ENCODE peak calls at places on chromosomes 13 and 19, in ten cellular contexts. S is breast epithelium, I is upper lobe of right lung, Z is ascending aorta, P is cardiac muscle cell, U is BJ, K is lung, B is endodermal cell, E is left lung, C is suprapubic skin. J is an unnamed sample.
A peak's percentile ranks its signal among the peaks of the same experiment; 100 is the strongest.

GRCh38 chr13:27183561-27184147 is 12.0 kb upstream of the USP12 start:
- DNase-seq in S (no peak), I (no peak), Z (no peak), P (peak; percentile 36), U (no peak), K (no peak), B (no peak), E (no peak), C (no peak), J (no peak)

GRCh38 chr19:28686741-28687140 is 526.2 kb downstream of the UQCRFS1 start:
- DNase-seq in S (no peak), I (no peak), Z (no peak), P (no peak), U (no peak), K (no peak), B (no peak), E (no peak), C (no peak), J (no peak)

GRCh38 chr19:9014809-9015208 is 4.6 kb upstream of the MUC16 start:
- DNase-seq in S (no peak), I (no peak), Z (no peak), P (no peak), U (no peak), K (no peak), B (no peak), E (no peak), C (no peak), J (no peak)

GRCh38 chr13:71290963-71291937 is 575.8 kb downstream of the DACH1 start:
- DNase-seq in S (no peak), I (no peak), Z (peak; percentile 66), P (peak; percentile 8), U (no peak), K (no peak), B (no peak), E (peak; percentile 32), C (no peak), J (peak; percentile 29)

GRCh38 chr13:29884671-29885424 is 34.4 kb upstream of the UBL3 start:
- DNase-seq in S (no peak), I (no peak), Z (no peak), P (peak; percentile 47), U (no peak), K (no peak), B (peak; percentile 68), E (no peak), C (no peak), J (no peak)

GRCh38 chr19:40565910-40566495 is 10.7 kb upstream of the SHKBP1 start:
- DNase-seq in S (no peak), I (no peak), Z (no peak), P (no peak), U (no peak), K (no peak), B (no peak), E (no peak), C (no peak), J (no peak)

GRCh38 chr13:37163626-37164365 is 58.3 kb upstream of the CSNK1A1L start:
- DNase-seq in S (no peak), I (no peak), Z (no peak), P (no peak), U (peak; percentile 56), K (no peak), B (no peak), E (no peak), C (no peak), J (no peak)

GRCh38 chr19:19774354-19775033 is 41.6 kb upstream of the ZNF14 start:
- DNase-seq in S (no peak), I (no peak), Z (no peak), P (no peak), U (no peak), K (no peak), B (no peak), E (no peak), C (no peak), J (no peak)

GRCh38 chr19:47240996-47241918 is 10.3 kb upstream of the BBC3 start:
- DNase-seq in S (peak; percentile 78), I (peak; percentile 90), Z (peak; percentile 92), P (peak; percentile 82), U (no peak), K (peak; percentile 75), B (peak; percentile 97), E (peak; percentile 79), C (no peak), J (no peak)

GRCh38 chr13:109146912-109147624 is 517.7 kb downstream of the MYO16 start:
- DNase-seq in S (no peak), I (no peak), Z (no peak), P (peak; percentile 57), U (peak; percentile 71), K (no peak), B (no peak), E (no peak), C (no peak), J (no peak)

GRCh38 chr13:107581009-107581408 is 634.3 kb downstream of the LIG4 start:
- DNase-seq in S (no peak), I (no peak), Z (no peak), P (no peak), U (no peak), K (no peak), B (no peak), E (no peak), C (no peak), J (no peak)

GRCh38 chr13:34179481-34179880 is 361.5 kb downstream of the RFC3 start:
- DNase-seq in S (no peak), I (no peak), Z (no peak), P (no peak), U (no peak), K (no peak), B (peak; percentile 67), E (no peak), C (no peak), J (no peak)

GRCh38 chr13:39565036-39565949 is 37.7 kb downstream of the LHFPL6 start:
- DNase-seq in S (no peak), I (no peak), Z (peak; percentile 65), P (peak; percentile 92), U (peak; percentile 91), K (no peak), B (peak; percentile 77), E (no peak), C (no peak), J (no peak)

GRCh38 chr19:22622901-22623840 is 11.0 kb upstream of the ZNF492 start:
- DNase-seq in S (no peak), I (peak; percentile 49), Z (peak; percentile 74), P (no peak), U (no peak), K (no peak), B (no peak), E (no peak), C (peak; percentile 66), J (no peak)

GRCh38 chr19:8335343-8336071 is 7.6 kb downstream of the KANK3 start:
- DNase-seq in S (no peak), I (peak; percentile 69), Z (no peak), P (no peak), U (no peak), K (no peak), B (peak; percentile 86), E (no peak), C (no peak), J (no peak)

GRCh38 chr19:17762505-17763229 is 11.4 kb downstream of the FCHO1 start:
- DNase-seq in S (no peak), I (no peak), Z (no peak), P (peak; percentile 78), U (no peak), K (no peak), B (peak; percentile 92), E (no peak), C (no peak), J (no peak)

GRCh38 chr19:12596485-12596884 is 14.1 kb downstream of the ZNF490 start:
- DNase-seq in S (no peak), I (no peak), Z (no peak), P (no peak), U (no peak), K (no peak), B (no peak), E (no peak), C (no peak), J (no peak)
- TF ChIP-seq CTCF in S (no peak), I (no peak), Z (no peak), P (no peak), U (no peak), K (no peak), B (no peak), E (no peak), C (no peak), J (no peak)

GRCh38 chr13:25446261-25446660 is 74.5 kb downstream of the ATP8A2 start:
- DNase-seq in S (no peak), I (no peak), Z (no peak), P (no peak), U (no peak), K (no peak), B (no peak), E (no peak), C (no peak), J (no peak)
- H3K27me3 ChIP-seq in S (peaks cover 10% of the 10 kb centered on the region), I (no peaks in the 10 kb centered on the region), Z (no peaks in the 10 kb centered on the region), P (peaks cover 8% of the 10 kb centered on the region), U (no peaks in the 10 kb centered on the region), K (no peaks in the 10 kb centered on the region), B (no peaks in the 10 kb centered on the region), E (peaks cover 20% of the 10 kb centered on the region), C (no peaks in the 10 kb centered on the region), J (no peaks in the 10 kb centered on the region)

GRCh38 chr13:104318121-104318520 is 1251.9 kb upstream of the SLC10A2 start:
- DNase-seq in S (no peak), I (no peak), Z (no peak), P (peak; percentile 69), U (peak; percentile 8), K (no peak), B (no peak), E (no peak), C (no peak), J (no peak)
- TF ChIP-seq CTCF in S (no peak), I (no peak), Z (no peak), P (peak; percentile 54), U (peak; percentile 40), K (no peak), B (peak; percentile 66), E (no peak), C (no peak), J (no peak)

GRCh38 chr13:48318714-48319457 is 15.3 kb downstream of the RB1 start:
- DNase-seq in S (no peak), I (peak; percentile 71), Z (peak; percentile 71), P (peak; percentile 20), U (no peak), K (no peak), B (no peak), E (peak; percentile 44), C (no peak), J (no peak)
- H3K27me3 ChIP-seq in S (no peaks in the 10 kb centered on the region), I (no peaks in the 10 kb centered on the region), Z (no peaks in the 10 kb centered on the region), P (no peaks in the 10 kb centered on the region), U (no peaks in the 10 kb centered on the region), K (no peaks in the 10 kb centered on the region), B (no peaks in the 10 kb centered on the region), E (peaks cover 24% of the 10 kb centered on the region), C (no peaks in the 10 kb centered on the region), J (no peaks in the 10 kb centered on the region)